ENCODE peak calls at places on chromosome 21, in seven cellular contexts. Q is aorta; N is IMR-90; P is CD8-positive, alpha-beta T cell; H is PC-9; Y is mesendoderm; C is AG04450. S is an unnamed sample.

GRCh38 chr21:29033301-29033700 is 8.8 kb downstream of the USP16 start:
- DNase-seq in Q (no peak), N (no peak), P (no peak), H (no peak), Y (no peak), C (no peak), S (no peak)

GRCh38 chr21:41601573-41602371 is 93.8 kb upstream of the TMPRSS2 start:
- DNase-seq in Q (no peak), N (peak; percentile 13), P (no peak), H (no peak), Y (no peak), C (no peak), S (no peak)

GRCh38 chr21:20739421-20739820 is 258.8 kb upstream of the NCAM2 start:
- DNase-seq in Q (no peak), N (no peak), P (no peak), H (no peak), Y (peak; percentile 77), C (no peak), S (no peak)

GRCh38 chr21:34580181-34580700 is 34.7 kb downstream of the RCAN1 start:
- DNase-seq in Q (peak; percentile 67), N (no peak), P (no peak), H (peak; percentile 76), Y (no peak), C (no peak), S (no peak)

GRCh38 chr21:31888936-31889371 is 16.1 kb downstream of the HUNK start:
- DNase-seq in Q (no peak), N (no peak), P (no peak), H (peak; percentile 37), Y (peak; percentile 93), C (no peak), S (no peak)

GRCh38 chr21:14466715-14467114 is 79.4 kb downstream of the SAMSN1 start:
- DNase-seq in Q (no peak), N (no peak), P (no peak), H (no peak), Y (no peak), C (no peak), S (no peak)

GRCh38 chr21:36718951-36719501 is 20.1 kb downstream of the SIM2 start:
- DNase-seq in Q (peak; percentile 39), N (no peak), P (no peak), H (no peak), Y (no peak), C (no peak), S (peak; percentile 76)

GRCh38 chr21:16193758-16194606 is 464.2 kb downstream of the USP25 start:
- DNase-seq in Q (peak; percentile 71), N (peak; percentile 79), P (no peak), H (no peak), Y (peak; percentile 93), C (peak; percentile 60), S (peak; percentile 61)

GRCh38 chr21:17901458-17902092 is 82.4 kb upstream of the C21orf91 start:
- DNase-seq in Q (no peak), N (peak; percentile 10), P (no peak), H (peak; percentile 44), Y (peak; percentile 35), C (no peak), S (no peak)

GRCh38 chr21:39637971-39638628 is 25.4 kb downstream of the B3GALT5 start:
- DNase-seq in Q (no peak), N (no peak), P (no peak), H (no peak), Y (no peak), C (no peak), S (no peak)

GRCh38 chr21:36734367-36735200 is 35.7 kb downstream of the SIM2 start:
- DNase-seq in Q (no peak), N (no peak), P (no peak), H (no peak), Y (no peak), C (no peak), S (no peak)

GRCh38 chr21:16709866-16710550 is 802.8 kb upstream of the CXADR start:
- DNase-seq in Q (peak; percentile 44), N (peak; percentile 77), P (no peak), H (no peak), Y (peak; percentile 15), C (peak; percentile 20), S (no peak)

GRCh38 chr21:15614757-15615156 is 115.0 kb upstream of the USP25 start:
- DNase-seq in Q (no peak), N (no peak), P (no peak), H (no peak), Y (no peak), C (no peak), S (no peak)

GRCh38 chr21:17802568-17802967 is 16.6 kb downstream of the C21orf91 start:
- DNase-seq in Q (no peak), N (peak; percentile 67), P (no peak), H (no peak), Y (no peak), C (peak; percentile 16), S (no peak)

GRCh38 chr21:34609244-34609950 is 5.5 kb downstream of the RCAN1 start:
- DNase-seq in Q (no peak), N (no peak), P (no peak), H (no peak), Y (no peak), C (no peak), S (no peak)

GRCh38 chr21:36959020-36959835 is 7.2 kb downstream of the HLCS start:
- DNase-seq in Q (no peak), N (no peak), P (no peak), H (no peak), Y (peak; percentile 55), C (no peak), S (no peak)

GRCh38 chr21:44856131-44856530 is 17.4 kb downstream of the PTTG1IP start:
- DNase-seq in Q (peak; percentile 38), N (no peak), P (no peak), H (no peak), Y (no peak), C (no peak), S (no peak)

GRCh38 chr21:44855572-44855971 is 17.9 kb downstream of the PTTG1IP start:
- DNase-seq in Q (peak; percentile 21), N (no peak), P (no peak), H (no peak), Y (no peak), C (no peak), S (no peak)

GRCh38 chr21:44853601-44854390 is 19.7 kb downstream of the PTTG1IP start:
- DNase-seq in Q (peak; percentile 42), N (no peak), P (no peak), H (no peak), Y (no peak), C (no peak), S (no peak)

GRCh38 chr21:44854391-44854663 is 19.2 kb downstream of the PTTG1IP start:
- DNase-seq in Q (no peak), N (no peak), P (no peak), H (no peak), Y (no peak), C (no peak), S (no peak)

DNA sequence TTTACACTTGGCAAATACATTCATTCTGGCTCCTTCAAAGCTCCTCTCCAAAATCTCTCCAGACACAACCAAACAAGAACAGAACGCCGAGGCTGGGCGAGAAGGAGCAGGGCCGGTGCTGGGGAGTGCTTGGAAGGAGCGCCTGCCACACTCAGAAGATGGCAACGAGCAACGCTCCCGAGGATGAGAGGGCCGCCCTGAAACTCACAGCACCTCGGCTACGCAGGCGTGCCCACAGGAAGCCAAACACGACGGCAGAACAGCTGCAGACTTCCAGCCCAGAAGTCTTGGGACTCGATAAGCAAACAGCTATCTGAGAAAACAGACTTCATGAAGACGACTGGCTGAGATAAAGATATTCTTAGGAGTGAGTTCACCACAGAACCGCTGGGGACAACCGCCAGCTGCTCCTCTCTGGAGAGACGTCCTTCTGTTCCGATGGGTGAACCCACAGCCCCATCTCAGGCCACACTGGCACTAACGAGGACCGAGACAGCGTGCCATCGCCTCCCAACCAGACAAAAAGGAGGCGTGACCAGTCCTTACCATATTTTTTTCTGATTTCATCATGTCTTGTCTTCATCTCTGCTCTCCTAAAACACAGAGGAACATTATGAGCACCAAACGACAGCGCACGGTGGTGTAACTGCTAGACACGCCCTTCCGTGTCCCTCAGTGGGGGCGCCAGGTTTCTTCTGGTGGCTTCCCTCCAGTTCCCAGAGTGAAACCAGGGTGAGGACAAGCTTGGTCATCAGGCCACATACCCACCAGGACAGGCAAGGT is 18.6 kb downstream of the PTTG1IP start:
- DNase-seq in Q (peak; percentile 35), N (no peak), P (no peak), H (no peak), Y (no peak), C (no peak), S (no peak)
- H3K27ac ChIP-seq in Q (no peak overlapping the region), N (no peak overlapping the region), P (peak overlapping the region; percentile 15), H (no peak overlapping the region), Y (no peak overlapping the region), C (no peak overlapping the region), S (no peak overlapping the region)

DNA sequence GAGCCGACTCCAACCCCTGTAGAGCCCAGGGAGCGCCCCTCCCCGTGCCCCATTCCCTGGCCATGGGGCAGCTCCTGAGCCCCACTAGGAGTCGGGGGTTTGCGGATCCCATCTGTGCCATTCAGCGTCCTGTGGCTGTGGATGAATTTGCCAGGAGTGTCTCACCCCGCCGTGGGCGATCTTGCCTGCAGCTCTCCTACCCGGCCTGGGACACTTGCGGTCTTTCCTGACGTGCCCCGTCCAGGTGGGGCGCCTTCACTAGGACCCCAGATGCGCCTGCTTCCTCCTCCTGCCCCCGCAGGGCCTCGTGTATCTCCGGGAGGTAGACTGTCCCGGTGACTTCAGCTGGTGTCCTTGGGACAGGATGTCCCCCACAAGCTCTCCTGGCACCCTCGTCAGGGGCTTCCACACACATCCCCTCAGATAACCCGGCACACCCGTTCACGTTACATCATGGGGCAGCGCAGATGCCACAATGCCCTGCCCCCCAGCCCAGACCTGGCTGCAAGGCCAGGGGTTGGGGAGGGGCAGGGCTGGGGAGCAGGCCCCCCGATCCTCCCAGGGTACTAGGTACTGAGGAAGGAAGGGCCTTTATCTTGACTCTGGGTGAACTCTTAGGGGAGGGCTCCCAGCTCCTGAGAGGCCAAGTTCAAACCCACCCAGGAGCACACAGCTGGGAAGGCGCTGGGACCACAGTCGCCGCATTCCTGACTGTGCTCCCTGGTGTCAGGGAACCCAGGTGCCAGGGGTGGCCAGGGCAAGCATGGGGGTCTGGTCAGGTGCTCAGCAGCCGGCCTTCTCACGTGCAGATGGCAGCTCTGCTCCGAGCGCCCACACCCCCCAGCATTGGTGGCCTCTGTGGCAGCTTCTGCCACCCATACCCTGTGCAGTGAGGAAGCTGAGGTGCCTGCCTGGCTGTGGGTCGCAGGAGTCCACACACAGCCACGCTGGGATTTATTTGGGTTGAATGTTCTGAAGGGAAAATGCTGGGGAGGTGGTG is 53.4 kb upstream of the COL6A1 start:
- DNase-seq in Q (no peak), N (no peak), P (no peak), H (no peak), Y (no peak), C (no peak), S (no peak)
- H3K27ac ChIP-seq in Q (no peak overlapping the region), N (no peak overlapping the region), P (no peak overlapping the region), H (no peak overlapping the region), Y (no peak overlapping the region), C (no peak overlapping the region), S (no peak overlapping the region)

GRCh38 chr21:23644768-23645167 is 1962.5 kb downstream of the MRPL39 start:
- DNase-seq in Q (no peak), N (no peak), P (no peak), H (no peak), Y (no peak), C (no peak), S (no peak)
- H3K27ac ChIP-seq in Q (no peak overlapping the region), N (no peak overlapping the region), P (no peak overlapping the region), H (no peak overlapping the region), Y (no peak overlapping the region), C (no peak overlapping the region), S (no peak overlapping the region)

DNA sequence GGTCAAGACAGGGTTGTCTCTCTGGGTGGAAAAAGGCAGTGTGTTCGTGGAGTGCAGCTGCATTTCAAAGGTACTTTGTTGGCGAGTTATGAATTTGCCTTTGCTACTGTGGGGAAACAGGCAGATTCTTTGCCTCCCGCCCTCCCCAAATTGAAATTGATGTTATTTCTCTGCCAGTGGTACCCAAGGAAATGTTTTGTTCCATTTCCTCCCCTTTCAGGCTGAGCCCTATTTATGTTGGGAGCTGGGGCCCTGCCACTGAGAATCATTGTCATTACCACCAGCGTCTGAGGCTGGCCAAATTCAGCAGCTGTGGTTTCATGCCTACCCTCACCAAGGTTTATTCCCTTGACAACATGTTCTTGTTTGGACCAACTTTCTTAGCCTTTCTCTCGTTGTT is 48.5 kb upstream of the OLIG2 start:
- DNase-seq in Q (no peak), N (no peak), P (no peak), H (no peak), Y (no peak), C (no peak), S (peak; percentile 23)
- H3K27ac ChIP-seq in Q (no peak overlapping the region), N (no peak overlapping the region), P (no peak overlapping the region), H (no peak overlapping the region), Y (no peak overlapping the region), C (no peak overlapping the region), S (peak overlapping the region; percentile 98)

S was measured in substantia nigra.